ENCODE peak calls at places on chromosomes 1 and 21, in seven cellular contexts. Z is PC-3, R is uterus, C is fibroblast of lung, J is astrocyte of the spinal cord, Q is RWPE1, W is GM20000. F is an unnamed sample.

GRCh38 chr1:226677121-226678020 is 61.7 kb downstream of the ITPKB start:
- DNase-seq in Z (peak; percentile 99), R (peak; percentile 93), C (peak; percentile 67), J (peak; percentile 70), Q (peak; percentile 83), W (no peak), F (no peak)

GRCh38 chr1:42167611-42168396 is 3.3 kb upstream of the GUCA2A start:
- DNase-seq in Z (peak; percentile 61), R (no peak), C (no peak), J (no peak), Q (no peak), W (no peak), F (no peak)

GRCh38 chr1:92259350-92259749 is 39.4 kb downstream of the GLMN start:
- DNase-seq in Z (peak; percentile 8), R (no peak), C (no peak), J (no peak), Q (no peak), W (no peak), F (no peak)

GRCh38 chr1:209769171-209769904 is 13.5 kb downstream of the TRAF3IP3 start:
- DNase-seq in Z (peak; percentile 73), R (peak; percentile 56), C (peak; percentile 89), J (peak; percentile 97), Q (peak; percentile 74), W (peak; percentile 74), F (no peak)

GRCh38 chr1:2416403-2416802 is 4.0 kb upstream of the PEX10 start:
- DNase-seq in Z (peak; percentile 70), R (no peak), C (no peak), J (no peak), Q (no peak), W (no peak), F (no peak)

GRCh38 chr1:117014209-117014608 is 12.6 kb downstream of the CD101 start:
- DNase-seq in Z (peak; percentile 57), R (no peak), C (no peak), J (peak; percentile 18), Q (peak; percentile 35), W (no peak), F (no peak)

GRCh38 chr21:33205476-33205875 is 24.3 kb upstream of the IFNAR2 start:
- DNase-seq in Z (no peak), R (no peak), C (no peak), J (no peak), Q (no peak), W (no peak), F (no peak)

GRCh38 chr21:16587671-16588379 is 858.0 kb downstream of the USP25 start:
- DNase-seq in Z (peak; percentile 59), R (peak; percentile 73), C (peak; percentile 94), J (peak; percentile 62), Q (peak; percentile 55), W (no peak), F (no peak)

GRCh38 chr1:169893645-169894423 is at the start of gene SCYL3:
- DNase-seq in Z (peak; percentile 90), R (peak; percentile 96), C (peak; percentile 99), J (peak; percentile 99), Q (peak; percentile 98), W (peak; percentile 94), F (peak; percentile 86)

GRCh38 chr1:171438441-171438840 is 46.9 kb upstream of the PRRC2C start:
- DNase-seq in Z (peak; percentile 100), R (no peak), C (peak; percentile 98), J (peak; percentile 97), Q (peak; percentile 83), W (no peak), F (no peak)

GRCh38 chr1:31689821-31690220 is 14.0 kb downstream of the COL16A1 start:
- DNase-seq in Z (peak; percentile 92), R (no peak), C (peak; percentile 88), J (peak; percentile 95), Q (peak; percentile 94), W (no peak), F (no peak)

GRCh38 chr1:227885648-227886502 is 61.9 kb downstream of the WNT9A start:
- DNase-seq in Z (peak; percentile 97), R (peak; percentile 87), C (peak; percentile 39), J (peak; percentile 40), Q (peak; percentile 99), W (no peak), F (peak; percentile 8)

GRCh38 chr1:100528861-100529260 is 9.1 kb upstream of the GPR88 start:
- DNase-seq in Z (no peak), R (no peak), C (peak; percentile 78), J (peak; percentile 80), Q (no peak), W (no peak), F (no peak)

GRCh38 chr1:108590436-108590835 is 30.5 kb downstream of the EEIG2 start:
- DNase-seq in Z (no peak), R (no peak), C (peak; percentile 27), J (no peak), Q (no peak), W (no peak), F (no peak)

GRCh38 chr21:39094847-39095525 is 88.3 kb downstream of the PSMG1 start:
- DNase-seq in Z (peak; percentile 46), R (no peak), C (peak; percentile 82), J (peak; percentile 60), Q (no peak), W (no peak), F (no peak)

GRCh38 chr1:210635108-210635507 is 306.4 kb downstream of the HHAT start:
- DNase-seq in Z (no peak), R (no peak), C (no peak), J (no peak), Q (no peak), W (no peak), F (no peak)

DNA sequence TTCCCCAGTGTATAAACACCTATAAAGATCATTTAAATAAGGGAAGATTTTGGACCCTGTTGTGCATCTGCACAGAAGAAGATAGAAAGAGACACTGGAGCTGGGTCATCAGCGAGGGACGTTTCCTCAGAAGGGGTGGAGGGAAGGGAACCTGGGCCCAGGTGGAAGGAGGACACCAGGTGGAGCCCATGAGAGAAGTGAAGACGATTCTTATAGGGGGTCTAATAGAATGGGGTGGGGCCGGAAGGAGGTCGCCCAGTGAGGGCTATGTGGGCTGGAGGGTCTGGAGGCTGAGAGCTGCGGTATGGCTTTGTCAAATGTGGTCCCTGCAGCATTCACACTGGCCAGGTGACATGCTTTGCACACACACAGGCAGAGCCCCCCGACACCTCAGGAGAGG is 13.7 kb downstream of the KIRREL1 start:
- DNase-seq in Z (no peak), R (no peak), C (no peak), J (no peak), Q (no peak), W (no peak), F (no peak)
- TF ChIP-seq CTCF in Z (no peak), R (no peak), C (no peak), J (no peak), Q (no peak), W (no peak), F (no peak)

DNA sequence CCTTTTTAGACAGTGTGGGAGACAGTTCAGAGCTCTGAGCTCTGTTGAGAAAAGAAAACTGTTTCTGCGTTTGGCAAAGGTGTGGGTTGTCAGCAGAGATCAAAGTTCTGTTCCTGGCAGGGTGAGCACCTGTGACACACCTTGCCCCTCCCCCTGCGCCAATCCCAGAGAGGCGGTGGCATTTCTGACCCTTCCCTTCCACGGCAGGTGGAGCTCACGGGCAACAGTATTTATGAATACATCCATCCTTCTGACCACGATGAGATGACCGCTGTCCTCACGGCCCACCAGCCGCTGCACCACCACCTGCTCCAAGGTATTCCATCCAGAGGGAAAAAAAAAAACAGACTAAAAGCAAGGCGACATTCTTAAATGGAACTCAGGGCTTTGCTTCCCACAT is 20.7 kb downstream of the SIM2 start:
- DNase-seq in Z (no peak), R (no peak), C (no peak), J (no peak), Q (no peak), W (no peak), F (no peak)
- TF ChIP-seq CTCF in Z (no peak), R (no peak), C (no peak), J (no peak), Q (no peak), W (no peak), F (no peak)

GRCh38 chr21:44299085-44299457 is 782 bp upstream of the PFKL start:
- DNase-seq in Z (peak; percentile 13), R (no peak), C (peak; percentile 34), J (peak; percentile 34), Q (no peak), W (peak; percentile 77), F (no peak)

GRCh38 chr21:44301961-44302406 is 2.1 kb downstream of the PFKL start:
- DNase-seq in Z (peak; percentile 10), R (no peak), C (no peak), J (no peak), Q (no peak), W (no peak), F (no peak)

GRCh38 chr21:44301093-44301492 is 1.2 kb downstream of the PFKL start:
- DNase-seq in Z (no peak), R (no peak), C (no peak), J (no peak), Q (no peak), W (no peak), F (no peak)

GRCh38 chr21:44299458-44300261 is at the start of gene PFKL:
- DNase-seq in Z (peak; percentile 61), R (peak; percentile 57), C (peak; percentile 54), J (peak; percentile 26), Q (peak; percentile 81), W (peak; percentile 98), F (peak; percentile 80)

GRCh38 chr21:44300262-44300959 is 558 bp downstream of the PFKL start:
- DNase-seq in Z (peak; percentile 57), R (peak; percentile 63), C (peak; percentile 24), J (peak; percentile 36), Q (peak; percentile 67), W (peak; percentile 91), F (peak; percentile 66)
- TF ChIP-seq CTCF in Z (no peak), R (no peak), C (no peak), J (no peak), Q (no peak), W (no peak), F (no peak)

GRCh38 chr1:30686236-30686635 is 37.1 kb downstream of the MATN1 start:
- DNase-seq in Z (no peak), R (no peak), C (no peak), J (no peak), Q (no peak), W (no peak), F (no peak)

GRCh38 chr1:30683699-30684098 is 39.7 kb downstream of the MATN1 start:
- DNase-seq in Z (no peak), R (peak; percentile 10), C (no peak), J (no peak), Q (no peak), W (no peak), F (no peak)

GRCh38 chr1:30684259-30684658 is 39.1 kb downstream of the MATN1 start:
- DNase-seq in Z (no peak), R (peak; percentile 10), C (no peak), J (no peak), Q (no peak), W (no peak), F (no peak)

GRCh38 chr1:30685796-30686165 is 37.6 kb downstream of the MATN1 start:
- DNase-seq in Z (no peak), R (peak; percentile 21), C (no peak), J (no peak), Q (no peak), W (no peak), F (no peak)

GRCh38 chr1:30684881-30685795 is 38.2 kb downstream of the MATN1 start:
- DNase-seq in Z (peak; percentile 24), R (peak; percentile 55), C (no peak), J (no peak), Q (peak; percentile 48), W (no peak), F (peak; percentile 92)
- TF ChIP-seq CTCF in Z (no peak), R (no peak), C (no peak), J (no peak), Q (no peak), W (no peak), F (peak; percentile 22)

GRCh38 chr1:177170756-177171535 is at the start of gene BRINP2:
- DNase-seq in Z (peak; percentile 75), R (no peak), C (peak; percentile 26), J (peak; percentile 50), Q (peak; percentile 46), W (no peak), F (peak; percentile 83)
- TF ChIP-seq CTCF in Z (no peak), R (no peak), C (no peak), J (no peak), Q (no peak), W (no peak), F (no peak)